ENCODE peak calls at places on chromosomes 12 and 14, in seven cellular contexts. B is mucosa of descending colon; R is NCI-H345; L is sciatic nerve; N is HFF-Myc; A is glutamatergic neuron; X is stimulated activated CD4-positive, alpha-beta T cell treated with anti-CD3 and anti-CD28 coated beads, Interleukin-15, amount 100 ng/mL, for 1 hour. Z is an unnamed sample.

GRCh38 chr14:102772781-102773570 is 4.3 kb upstream of the TRAF3 start:
- DNase-seq in B (peak), R (no peak), L (no peak), N (no peak), A (peak), X (no peak), Z (no peak)

GRCh38 chr12:55738113-55739024 is 4.6 kb upstream of the GDF11 start:
- DNase-seq in B (peak), R (peak), L (peak), N (peak), A (peak), X (peak), Z (peak)

GRCh38 chr12:107385518-107385917 is 292.2 kb upstream of the CRY1 start:
- DNase-seq in B (no peak), R (no peak), L (no peak), N (no peak), A (no peak), X (no peak), Z (no peak)

GRCh38 chr12:121520586-121521086 is 60.2 kb downstream of the KDM2B start:
- DNase-seq in B (no peak), R (no peak), L (no peak), N (no peak), A (no peak), X (no peak), Z (no peak)

GRCh38 chr12:31440586-31440985 is 114.6 kb upstream of the SINHCAF start:
- DNase-seq in B (no peak), R (no peak), L (no peak), N (no peak), A (no peak), X (no peak), Z (no peak)

GRCh38 chr12:74394647-74395046 is 143.0 kb upstream of the ATXN7L3B start:
- DNase-seq in B (no peak), R (no peak), L (no peak), N (no peak), A (no peak), X (no peak), Z (no peak)

GRCh38 chr14:95667251-95667693 is 19.0 kb upstream of the TCL1B start:
- DNase-seq in B (no peak), R (peak), L (no peak), N (no peak), A (no peak), X (no peak), Z (no peak)

GRCh38 chr12:105256011-105256410 is 20.0 kb upstream of the APPL2 start:
- DNase-seq in B (no peak), R (no peak), L (no peak), N (no peak), A (no peak), X (no peak), Z (no peak)

GRCh38 chr14:76257111-76257803 is 105.5 kb downstream of the GPATCH2L start:
- DNase-seq in B (no peak), R (no peak), L (no peak), N (no peak), A (no peak), X (no peak), Z (no peak)

GRCh38 chr12:111248221-111248620 is 120.7 kb downstream of the PHETA1 start:
- DNase-seq in B (no peak), R (peak), L (no peak), N (no peak), A (peak), X (no peak), Z (no peak)

GRCh38 chr12:91109148-91109564 is 2.1 kb downstream of the LUM start:
- DNase-seq in B (peak), R (no peak), L (peak), N (peak), A (peak), X (no peak), Z (peak)

GRCh38 chr14:102249041-102249440 is 55.9 kb downstream of the MOK start:
- DNase-seq in B (no peak), R (no peak), L (no peak), N (no peak), A (no peak), X (no peak), Z (no peak)

GRCh38 chr12:23959826-23960225 is 10.4 kb upstream of the SOX5 start:
- DNase-seq in B (no peak), R (no peak), L (no peak), N (no peak), A (no peak), X (no peak), Z (no peak)

GRCh38 chr14:94593376-94593748 is 12.1 kb downstream of the SERPINA5 start:
- DNase-seq in B (no peak), R (no peak), L (no peak), N (no peak), A (no peak), X (no peak), Z (no peak)

GRCh38 chr12:93390565-93391297 is 13.0 kb downstream of the NUDT4 start:
- DNase-seq in B (no peak), R (no peak), L (no peak), N (no peak), A (no peak), X (no peak), Z (no peak)

GRCh38 chr12:10213168-10214130 is 772 bp downstream of the GABARAPL1 start:
- DNase-seq in B (peak), R (peak), L (peak), N (no peak), A (peak), X (peak), Z (peak)

GRCh38 chr12:113088037-113088436 is 31.5 kb downstream of the DTX1 start:
- DNase-seq in B (no peak), R (no peak), L (no peak), N (no peak), A (no peak), X (no peak), Z (no peak)

GRCh38 chr12:104295954-104296353 is 7.6 kb upstream of the EID3 start:
- DNase-seq in B (no peak), R (no peak), L (no peak), N (no peak), A (no peak), X (no peak), Z (no peak)

GRCh38 chr12:48121522-48121921 is 2.4 kb downstream of the PFKM start:
- DNase-seq in B (no peak), R (no peak), L (no peak), N (no peak), A (no peak), X (no peak), Z (no peak)

GRCh38 chr12:30624009-30624408 is 71.7 kb downstream of the IPO8 start:
- DNase-seq in B (no peak), R (no peak), L (no peak), N (no peak), A (no peak), X (no peak), Z (peak)

GRCh38 chr14:75479770-75480600 is 42.3 kb upstream of the BATF start:
- DNase-seq in B (no peak), R (no peak), L (no peak), N (no peak), A (no peak), X (no peak), Z (no peak)

GRCh38 chr12:82242729-82243128 is 115.5 kb downstream of the CCDC59 start:
- DNase-seq in B (no peak), R (no peak), L (no peak), N (no peak), A (no peak), X (no peak), Z (no peak)

GRCh38 chr12:48977290-48978281 is 536 bp upstream of the WNT1 start:
- DNase-seq in B (peak), R (no peak), L (peak), N (no peak), A (peak), X (peak), Z (no peak)

GRCh38 chr12:124527861-124528561 is 39.4 kb downstream of the NCOR2 start:
- DNase-seq in B (no peak), R (no peak), L (no peak), N (no peak), A (peak), X (no peak), Z (peak)

GRCh38 chr12:45768194-45768593 is 38.7 kb downstream of the ARID2 start:
- DNase-seq in B (no peak), R (no peak), L (no peak), N (no peak), A (no peak), X (no peak), Z (no peak)

GRCh38 chr12:4526923-4527546 is 11.7 kb upstream of the RAD51AP1 start:
- DNase-seq in B (no peak), R (peak), L (no peak), N (no peak), A (no peak), X (no peak), Z (peak)

GRCh38 chr14:29444216-29444615 is 483.4 kb downstream of the PRKD1 start:
- DNase-seq in B (no peak), R (no peak), L (no peak), N (no peak), A (no peak), X (no peak), Z (no peak)

Z was measured in NCI-H1105 treated with DMSO at 0.1 percent for 48 hours.